ENCODE peak calls at places on chromosomes 5 and 9, in eight cellular contexts. U, T, Y, C, Z, G, O and L are unnamed samples.

GRCh38 chr9:82574911-82575310 is 488.0 kb downstream of the RASEF start:
- DNase-seq in U (no peak), T (no peak), Y (no peak), C (no peak), Z (no peak), G (no peak), O (no peak), L (no peak)

GRCh38 chr5:74673011-74673790 is 11.8 kb upstream of the HEXB start:
- DNase-seq in U (peak), T (peak), Y (no peak), C (no peak), Z (no peak), G (no peak), O (no peak), L (peak)

GRCh38 chr9:137321726-137322361 is 19.8 kb upstream of the NRARP start:
- DNase-seq in U (no peak), T (no peak), Y (no peak), C (no peak), Z (no peak), G (no peak), O (no peak), L (no peak)

GRCh38 chr9:70868661-70869652 is 252.5 kb downstream of the TRPM3 start:
- DNase-seq in U (no peak), T (no peak), Y (no peak), C (no peak), Z (no peak), G (no peak), O (no peak), L (no peak)

GRCh38 chr5:107464403-107464802 is 206.3 kb downstream of the EFNA5 start:
- DNase-seq in U (no peak), T (no peak), Y (no peak), C (no peak), Z (no peak), G (no peak), O (no peak), L (no peak)

GRCh38 chr5:149417714-149418368 is 38.7 kb upstream of the IL17B start:
- DNase-seq in U (no peak), T (no peak), Y (no peak), C (no peak), Z (no peak), G (no peak), O (no peak), L (no peak)

GRCh38 chr9:115524467-115525059 is 406.6 kb upstream of the TNC start:
- DNase-seq in U (peak), T (peak), Y (no peak), C (no peak), Z (no peak), G (peak), O (peak), L (no peak)

GRCh38 chr5:134140530-134141201 is 26.2 kb downstream of the TCF7 start:
- DNase-seq in U (peak), T (peak), Y (peak), C (peak), Z (peak), G (peak), O (peak), L (no peak)

GRCh38 chr5:149860801-149861322 is 83.7 kb downstream of the PDE6A start:
- DNase-seq in U (no peak), T (no peak), Y (no peak), C (no peak), Z (peak), G (peak), O (peak), L (no peak)

GRCh38 chr9:133114451-133114885 is 6.6 kb downstream of the RALGDS start:
- DNase-seq in U (no peak), T (peak), Y (no peak), C (no peak), Z (no peak), G (peak), O (peak), L (peak)

GRCh38 chr5:78497573-78498533 is 137.4 kb downstream of the SCAMP1 start:
- DNase-seq in U (no peak), T (no peak), Y (no peak), C (no peak), Z (no peak), G (no peak), O (no peak), L (no peak)

GRCh38 chr5:14226554-14226953 is 83.4 kb downstream of the TRIO start:
- DNase-seq in U (no peak), T (no peak), Y (no peak), C (no peak), Z (no peak), G (no peak), O (no peak), L (no peak)

GRCh38 chr9:96859461-96860198 is 5.3 kb upstream of the ZNF782 start:
- DNase-seq in U (no peak), T (peak), Y (no peak), C (no peak), Z (no peak), G (no peak), O (peak), L (no peak)

GRCh38 chr5:74947961-74948613 is 81.9 kb upstream of the FAM169A start:
- DNase-seq in U (no peak), T (peak), Y (no peak), C (no peak), Z (no peak), G (no peak), O (peak), L (no peak)